ENCODE peak calls at places on chromosomes 11 and 22, in five cellular contexts. One of them, this sample, is unnamed.

GRCh38 chr11:117646419-117646818 is 150.6 kb downstream of the DSCAML1 start:
- DNase-seq in heart right ventricle: no peak
- DNase-seq in K562: no peak
- DNase-seq in ovary: no peak
- DNase-seq in astrocyte: no peak
- DNase-seq in this sample: no peak

GRCh38 chr11:72776117-72776843 is 17.6 kb downstream of the STARD10 start:
- DNase-seq in ovary: no peak
- DNase-seq in K562: peak; percentile 98
- DNase-seq in heart right ventricle: no peak
- DNase-seq in astrocyte: no peak
- DNase-seq in this sample: no peak

GRCh38 chr11:94731921-94732601 is 36.1 kb upstream of the AMOTL1 start:
- DNase-seq in ovary: no peak
- DNase-seq in K562: peak; percentile 88
- DNase-seq in astrocyte: peak; percentile 67
- DNase-seq in heart right ventricle: no peak
- DNase-seq in this sample: no peak

GRCh38 chr11:14902650-14903350 is 10.8 kb upstream of the CYP2R1 start:
- DNase-seq in astrocyte: peak; percentile 54
- DNase-seq in heart right ventricle: no peak
- DNase-seq in ovary: no peak
- DNase-seq in K562: no peak
- DNase-seq in this sample: no peak

GRCh38 chr11:9615031-9615451 is 41.6 kb downstream of the WEE1 start:
- DNase-seq in ovary: no peak
- DNase-seq in heart right ventricle: no peak
- DNase-seq in K562: no peak
- DNase-seq in astrocyte: no peak
- DNase-seq in this sample: no peak

GRCh38 chr11:114058871-114059277 is 637 bp upstream of the ZBTB16 start:
- DNase-seq in ovary: peak; percentile 73
- DNase-seq in heart right ventricle: peak; percentile 49
- DNase-seq in astrocyte: no peak
- DNase-seq in K562: no peak
- DNase-seq in this sample: no peak

GRCh38 chr22:27474711-27475547 is 326.6 kb downstream of the MN1 start:
- DNase-seq in K562: no peak
- DNase-seq in ovary: peak; percentile 50
- DNase-seq in heart right ventricle: no peak
- DNase-seq in astrocyte: peak; percentile 96
- DNase-seq in this sample: no peak

GRCh38 chr11:125869526-125869925 is 17.9 kb upstream of the HYLS1 start:
- DNase-seq in ovary: no peak
- DNase-seq in K562: no peak
- DNase-seq in heart right ventricle: no peak
- DNase-seq in astrocyte: no peak
- DNase-seq in this sample: no peak

GRCh38 chr22:48797731-48798130 is 1029.9 kb downstream of the BRD1 start:
- DNase-seq in K562: no peak
- DNase-seq in heart right ventricle: no peak
- DNase-seq in ovary: no peak
- DNase-seq in astrocyte: no peak
- DNase-seq in this sample: no peak

GRCh38 chr11:72821221-72821919 is 7.2 kb downstream of the ATG16L2 start:
- DNase-seq in astrocyte: no peak
- DNase-seq in K562: no peak
- DNase-seq in heart right ventricle: no peak
- DNase-seq in ovary: no peak
- DNase-seq in this sample: no peak

GRCh38 chr11:133753150-133753549 is 92.2 kb downstream of the SPATA19 start:
- DNase-seq in astrocyte: no peak
- DNase-seq in K562: no peak
- DNase-seq in heart right ventricle: no peak
- DNase-seq in ovary: no peak
- DNase-seq in this sample: no peak

GRCh38 chr22:22397292-22397870 is 111.2 kb downstream of the ZNF280B start:
- DNase-seq in heart right ventricle: no peak
- DNase-seq in astrocyte: peak; percentile 16
- DNase-seq in K562: peak; percentile 50
- DNase-seq in ovary: no peak
- DNase-seq in this sample: no peak

GRCh38 chr11:293293-293851 is 4.4 kb downstream of the PGGHG start:
- DNase-seq in K562: no peak
- DNase-seq in ovary: peak; percentile 32
- DNase-seq in heart right ventricle: peak; percentile 6
- DNase-seq in astrocyte: no peak
- DNase-seq in this sample: no peak

GRCh38 chr22:36136475-36136874 is 24.1 kb downstream of the APOL3 start:
- DNase-seq in ovary: no peak
- DNase-seq in heart right ventricle: no peak
- DNase-seq in K562: no peak
- DNase-seq in astrocyte: no peak
- DNase-seq in this sample: no peak

GRCh38 chr11:133172349-133172748 is 360.0 kb downstream of the OPCML start:
- DNase-seq in K562: no peak
- DNase-seq in astrocyte: no peak
- DNase-seq in heart right ventricle: no peak
- DNase-seq in ovary: no peak
- DNase-seq in this sample: no peak

GRCh38 chr11:15275141-15275540 is 160.4 kb downstream of the INSC start:
- DNase-seq in heart right ventricle: no peak
- DNase-seq in astrocyte: no peak
- DNase-seq in K562: no peak
- DNase-seq in ovary: no peak
- DNase-seq in this sample: no peak

GRCh38 chr11:56521955-56522354 is 21.1 kb downstream of the OR5M11 start:
- DNase-seq in ovary: no peak
- DNase-seq in K562: no peak
- DNase-seq in heart right ventricle: no peak
- DNase-seq in astrocyte: no peak
- DNase-seq in this sample: no peak

GRCh38 chr11:73475549-73475948 is 99.3 kb downstream of the RELT start:
- DNase-seq in astrocyte: no peak
- DNase-seq in K562: no peak
- DNase-seq in ovary: no peak
- DNase-seq in heart right ventricle: no peak
- DNase-seq in this sample: no peak

GRCh38 chr11:101195294-101195693 is 65.7 kb upstream of the PGR start:
- DNase-seq in heart right ventricle: no peak
- DNase-seq in astrocyte: no peak
- DNase-seq in K562: no peak
- DNase-seq in ovary: no peak
- DNase-seq in this sample: no peak

GRCh38 chr11:1238767-1239595 is 16.1 kb downstream of the MUC5B start:
- DNase-seq in K562: peak; percentile 69
- DNase-seq in astrocyte: no peak
- DNase-seq in heart right ventricle: no peak
- DNase-seq in ovary: no peak
- DNase-seq in this sample: no peak

GRCh38 chr11:76269661-76270322 is 63.5 kb upstream of the WNT11 start:
- DNase-seq in heart right ventricle: peak; percentile 39
- DNase-seq in astrocyte: no peak
- DNase-seq in ovary: no peak
- DNase-seq in K562: no peak
- DNase-seq in this sample: no peak

GRCh38 chr11:84865257-84865656 is 761.9 kb downstream of the DLG2 start:
- DNase-seq in astrocyte: peak; percentile 23
- DNase-seq in K562: no peak
- DNase-seq in heart right ventricle: no peak
- DNase-seq in ovary: no peak
- DNase-seq in this sample: no peak

GRCh38 chr22:38191115-38191514 is 9.5 kb upstream of the PLA2G6 start:
- DNase-seq in ovary: no peak
- DNase-seq in astrocyte: no peak
- DNase-seq in heart right ventricle: no peak
- DNase-seq in K562: no peak
- DNase-seq in this sample: no peak

GRCh38 chr11:8905528-8906165 is 5.3 kb upstream of the AKIP1 start:
- DNase-seq in ovary: no peak
- DNase-seq in K562: no peak
- DNase-seq in astrocyte: peak; percentile 83
- DNase-seq in heart right ventricle: no peak
- DNase-seq in this sample: no peak

GRCh38 chr11:73287400-73288101 is 15.4 kb downstream of the P2RY6 start:
- DNase-seq in heart right ventricle: no peak
- DNase-seq in astrocyte: no peak
- DNase-seq in K562: peak; percentile 58
- DNase-seq in ovary: no peak
- DNase-seq in this sample: no peak

GRCh38 chr11:71252782-71253730 is 679 bp upstream of the SHANK2 start:
- DNase-seq in heart right ventricle: no peak
- DNase-seq in astrocyte: peak; percentile 46
- DNase-seq in ovary: no peak
- DNase-seq in K562: no peak
- DNase-seq in this sample: no peak

DNA sequence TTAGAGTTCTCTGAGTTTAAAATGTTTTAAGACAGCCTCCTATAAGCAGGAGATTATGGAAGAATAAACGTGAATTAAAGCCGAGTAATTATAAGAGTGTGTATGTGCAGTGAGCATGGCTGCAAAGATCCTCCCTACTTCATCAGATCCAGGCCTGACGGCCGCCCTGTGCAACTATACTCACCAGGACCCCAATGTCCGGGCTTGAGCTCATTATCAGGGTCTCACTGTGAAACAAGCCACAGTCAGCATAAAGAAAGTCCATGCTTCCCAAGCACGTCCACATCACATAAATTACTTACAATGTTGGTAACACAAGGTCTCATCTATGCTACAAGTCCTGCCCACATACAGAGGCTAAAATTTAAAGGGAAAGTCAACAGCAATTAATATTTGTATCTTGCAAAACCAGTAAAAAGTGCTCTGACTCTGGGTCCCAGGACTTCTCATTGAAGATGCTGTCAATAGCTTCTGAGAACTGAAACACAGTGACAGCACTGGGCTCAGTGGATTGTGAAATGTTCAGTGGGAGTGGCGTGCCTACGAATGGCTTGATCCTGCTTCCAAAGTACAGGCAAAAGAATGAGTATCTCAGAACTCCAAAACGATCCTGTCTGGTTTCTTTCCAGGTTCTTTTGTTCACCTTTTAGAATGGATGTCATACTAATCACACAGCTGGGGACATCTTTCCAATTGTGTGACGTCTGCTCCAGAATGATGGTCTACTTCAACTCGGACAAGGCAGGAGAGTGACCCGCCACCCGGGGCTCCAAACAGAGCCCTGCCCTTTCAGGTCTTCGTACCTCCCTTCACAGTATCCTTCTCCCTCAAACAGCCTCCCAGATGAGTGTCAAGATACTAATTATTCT is 72.1 kb upstream of the ARFGAP3 start:
- DNase-seq in K562: no peak
- DNase-seq in astrocyte: no peak
- DNase-seq in ovary: no peak
- DNase-seq in heart right ventricle: no peak
- DNase-seq in this sample: no peak
- H3K4me1 ChIP-seq in K562: peaks cover 15% of the 10 kb centered on the region
- H3K4me1 ChIP-seq in astrocyte: peaks cover 36% of the 10 kb centered on the region
- H3K4me1 ChIP-seq in ovary: peaks cover 19% of the 10 kb centered on the region
- H3K4me1 ChIP-seq in heart right ventricle: peaks cover 43% of the 10 kb centered on the region
- H3K4me1 ChIP-seq in this sample: peaks cover 17% of the 10 kb centered on the region

DNA sequence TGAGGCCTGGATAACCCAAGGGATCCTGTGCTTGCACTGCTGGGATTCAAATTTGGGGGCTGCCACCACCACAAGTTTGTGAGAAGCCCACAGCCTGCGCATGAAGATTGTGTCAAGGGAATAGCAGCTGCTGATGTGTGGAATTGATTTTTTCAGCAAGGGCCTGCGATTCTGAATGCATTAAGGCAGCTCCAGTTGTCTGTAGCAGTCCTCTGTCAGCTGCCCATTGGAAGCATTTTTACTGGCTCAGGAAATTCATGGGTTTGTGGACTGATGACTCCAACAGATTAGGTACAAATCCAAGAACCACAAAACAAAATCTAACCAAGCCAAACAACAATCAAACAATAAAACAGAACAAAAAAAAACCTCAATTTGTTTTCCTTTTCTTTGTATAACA is 14.0 kb downstream of the ARVCF start:
- DNase-seq in astrocyte: no peak
- DNase-seq in heart right ventricle: no peak
- DNase-seq in K562: no peak
- DNase-seq in ovary: no peak
- DNase-seq in this sample: no peak
- H3K27ac ChIP-seq in astrocyte: no peak overlapping the region
- H3K27ac ChIP-seq in heart right ventricle: peak overlapping the region; percentile 39
- H3K27ac ChIP-seq in K562: no peak overlapping the region
- H3K27ac ChIP-seq in ovary: no peak overlapping the region
- H3K27ac ChIP-seq in this sample: no peak overlapping the region

GRCh38 chr22:28772633-28773460 is at the start of gene CCDC117:
- DNase-seq in heart right ventricle: peak; percentile 95
- DNase-seq in astrocyte: peak; percentile 93
- DNase-seq in K562: peak; percentile 94
- DNase-seq in ovary: peak; percentile 95
- DNase-seq in this sample: peak; percentile 89

GRCh38 chr22:28771195-28771791 is 1.2 kb upstream of the CCDC117 start:
- DNase-seq in K562: no peak
- DNase-seq in heart right ventricle: no peak
- DNase-seq in ovary: no peak
- DNase-seq in astrocyte: no peak
- DNase-seq in this sample: no peak

GRCh38 chr22:28769394-28770085 is 3.0 kb upstream of the CCDC117 start:
- DNase-seq in K562: no peak
- DNase-seq in ovary: no peak
- DNase-seq in heart right ventricle: no peak
- DNase-seq in astrocyte: no peak
- DNase-seq in this sample: no peak

GRCh38 chr22:28774378-28774777 is 1.9 kb downstream of the CCDC117 start:
- DNase-seq in K562: no peak
- DNase-seq in astrocyte: no peak
- DNase-seq in heart right ventricle: no peak
- DNase-seq in ovary: no peak
- DNase-seq in this sample: no peak

DNA sequence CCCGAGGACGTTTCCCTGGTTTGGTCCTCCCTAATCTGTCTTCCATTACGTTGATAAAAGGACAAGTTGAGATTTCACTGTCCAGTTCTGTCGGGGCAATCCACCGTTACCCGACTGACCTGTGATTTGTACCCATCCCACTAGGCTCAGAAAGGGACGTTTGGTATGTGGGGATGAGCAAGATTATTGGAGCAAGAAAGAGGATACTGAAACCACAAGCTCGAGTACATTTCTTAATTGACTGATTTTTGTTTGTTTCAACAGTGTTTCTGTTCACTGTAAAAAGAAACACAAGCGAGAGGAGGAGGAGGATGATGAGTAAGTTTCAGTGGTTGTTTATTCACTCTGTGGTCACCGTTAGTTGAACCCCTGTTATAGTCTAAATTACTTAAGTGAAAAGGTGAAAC is 969 bp downstream of the CCDC117 start:
- DNase-seq in K562: no peak
- DNase-seq in astrocyte: peak; percentile 49
- DNase-seq in heart right ventricle: no peak
- DNase-seq in ovary: no peak
- DNase-seq in this sample: peak; percentile 58
- H3K4me3 ChIP-seq in K562: peak overlapping the region; percentile 84
- H3K4me3 ChIP-seq in astrocyte: peak overlapping the region; percentile 64
- H3K4me3 ChIP-seq in heart right ventricle: peak overlapping the region; percentile 76
- H3K4me3 ChIP-seq in ovary: peak overlapping the region; percentile 84
- H3K4me3 ChIP-seq in this sample: peak overlapping the region; percentile 95

GRCh38 chr11:31813242-31813960 is 2.3 kb upstream of the PAX6 start:
- DNase-seq in astrocyte: peak; percentile 38
- DNase-seq in ovary: no peak
- DNase-seq in K562: no peak
- DNase-seq in heart right ventricle: no peak
- DNase-seq in this sample: no peak
- H3K4me1 ChIP-seq in astrocyte: peaks cover 24% of the 10 kb centered on the region
- H3K4me1 ChIP-seq in ovary: peaks cover 18% of the 10 kb centered on the region
- H3K4me1 ChIP-seq in K562: peaks cover 4% of the 10 kb centered on the region
- H3K4me1 ChIP-seq in heart right ventricle: peaks cover 44% of the 10 kb centered on the region
- H3K4me1 ChIP-seq in this sample: peaks cover 90% of the 10 kb centered on the region